ENCODE peak calls at places on chromosomes 1 and 21, in nine cellular contexts. N, F, M, R, V, D, B, S and H are unnamed samples.

GRCh38 chr1:7300893-7301292 is 470.2 kb upstream of the VAMP3 start:
- DNase-seq in F (no peak), M (no peak), V (peak), R (peak), N (peak), D (peak), B (no peak), S (no peak), H (no peak)

GRCh38 chr1:116078699-116079223 is 32.4 kb upstream of the MAB21L3 start:
- DNase-seq in B (no peak), F (no peak), S (no peak), M (no peak), N (no peak), D (no peak), R (no peak), V (no peak), H (no peak)

GRCh38 chr1:201189085-201189484 is 1.5 kb upstream of the IGFN1 start:
- DNase-seq in N (no peak), D (no peak), S (no peak), R (no peak), V (no peak), B (no peak), M (no peak), F (no peak), H (no peak)

GRCh38 chr1:57258616-57259330 is 165.1 kb downstream of the DAB1 start:
- DNase-seq in D (no peak), R (peak), F (no peak), M (no peak), B (no peak), N (no peak), V (peak), S (no peak), H (no peak)

GRCh38 chr1:155272466-155273133 is 704 bp downstream of the CLK2 start:
- DNase-seq in F (peak), N (no peak), R (peak), M (no peak), B (no peak), S (no peak), D (no peak), V (peak), H (no peak)

GRCh38 chr1:28297826-28298225 is 31.0 kb upstream of the MED18 start:
- DNase-seq in F (no peak), V (no peak), M (no peak), N (no peak), R (no peak), D (no peak), S (no peak), B (no peak), H (no peak)

GRCh38 chr21:37208056-37208705 is 59.0 kb downstream of the VPS26C start:
- DNase-seq in R (no peak), V (no peak), B (no peak), S (no peak), N (peak), F (no peak), M (no peak), D (peak), H (no peak)

GRCh38 chr1:43067856-43068751 is 104.0 kb downstream of the EBNA1BP2 start:
- DNase-seq in S (peak), D (no peak), N (peak), M (no peak), R (no peak), F (no peak), B (no peak), V (no peak), H (no peak)

GRCh38 chr1:28062806-28063205 is 25.6 kb downstream of the EYA3 start:
- DNase-seq in S (no peak), R (peak), D (no peak), F (no peak), V (peak), M (no peak), N (no peak), B (peak), H (no peak)

GRCh38 chr21:42847726-42848125 is 31.6 kb downstream of the WDR4 start:
- DNase-seq in R (no peak), V (no peak), D (no peak), M (no peak), F (no peak), B (no peak), S (no peak), N (no peak), H (no peak)

GRCh38 chr1:50427818-50428779 is 4.9 kb upstream of the DMRTA2 start:
- DNase-seq in F (no peak), R (no peak), N (no peak), S (no peak), D (no peak), M (peak), B (no peak), V (no peak), H (no peak)

GRCh38 chr1:244210884-244211558 is 159.9 kb downstream of the ZBTB18 start:
- DNase-seq in M (no peak), B (no peak), R (peak), V (peak), N (no peak), D (no peak), F (no peak), S (no peak), H (no peak)

GRCh38 chr1:158943059-158943458 is 11.7 kb downstream of the PYHIN1 start:
- DNase-seq in B (no peak), D (no peak), R (peak), N (no peak), M (no peak), F (no peak), S (no peak), V (no peak), H (no peak)

GRCh38 chr1:40789675-40790430 is 6.3 kb downstream of the KCNQ4 start:
- DNase-seq in D (no peak), R (no peak), N (no peak), M (no peak), F (no peak), S (no peak), V (no peak), B (no peak), H (no peak)

GRCh38 chr1:172497230-172497629 is 35.7 kb upstream of the SUCO start:
- DNase-seq in D (no peak), S (no peak), B (no peak), V (peak), R (no peak), M (peak), F (no peak), N (peak), H (no peak)

GRCh38 chr21:25925936-25926335 is 191.2 kb downstream of the GABPA start:
- DNase-seq in B (no peak), R (peak), V (peak), S (no peak), D (no peak), F (no peak), M (no peak), N (no peak), H (no peak)

GRCh38 chr21:36839123-36839522 is 127.3 kb downstream of the HLCS start:
- DNase-seq in M (no peak), D (no peak), R (peak), S (no peak), F (no peak), V (peak), B (no peak), N (no peak), H (no peak)

GRCh38 chr21:42427809-42428419 is 24.2 kb downstream of the UBASH3A start:
- DNase-seq in D (peak), S (no peak), M (no peak), F (no peak), V (no peak), B (no peak), R (no peak), N (no peak), H (no peak)

GRCh38 chr1:20896824-20897223 is 109.7 kb upstream of the HP1BP3 start:
- DNase-seq in D (no peak), V (peak), M (no peak), R (peak), B (no peak), N (no peak), F (no peak), S (no peak), H (no peak)

GRCh38 chr1:94382163-94382562 is 36.0 kb upstream of the ABCD3 start:
- DNase-seq in M (no peak), D (peak), N (peak), S (no peak), F (no peak), R (no peak), V (no peak), B (no peak), H (no peak)